ENCODE peak calls at places on chromosomes 12 and 14, in ten cellular contexts. A, O, S, U, I, L, H, F, G and Z are unnamed samples.

GRCh38 chr12:34389378-34390170 is 367.3 kb downstream of the ALG10 start:
- DNase-seq in I (no peak), S (no peak), U (peak; percentile 54), L (no peak), O (no peak), A (no peak), F (no peak), G (no peak), H (no peak), Z (no peak)

GRCh38 chr14:32469388-32470160 is 140.5 kb downstream of the AKAP6 start:
- DNase-seq in O (peak; percentile 72), F (no peak), S (no peak), H (peak; percentile 78), A (no peak), L (no peak), G (peak; percentile 34), U (no peak), I (peak; percentile 79), Z (no peak)

GRCh38 chr12:87679262-87679661 is 349.9 kb downstream of the C12orf50 start:
- DNase-seq in L (no peak), I (no peak), O (no peak), H (peak; percentile 41), S (no peak), F (no peak), G (no peak), U (no peak), A (no peak), Z (no peak)

GRCh38 chr14:51484491-51484890 is 167.2 kb upstream of the FRMD6 start:
- DNase-seq in S (no peak), A (no peak), U (no peak), G (no peak), I (peak; percentile 49), L (no peak), H (no peak), F (no peak), O (no peak), Z (no peak)

GRCh38 chr12:112283541-112283940 is 98.7 kb downstream of the HECTD4 start:
- DNase-seq in S (no peak), O (peak; percentile 13), U (no peak), L (no peak), H (no peak), A (no peak), I (peak; percentile 18), F (no peak), G (no peak), Z (no peak)

GRCh38 chr14:28407931-28408330 is 358.7 kb upstream of the FOXG1 start:
- DNase-seq in G (no peak), L (no peak), F (no peak), S (no peak), A (no peak), I (no peak), H (no peak), O (no peak), U (no peak), Z (no peak)

GRCh38 chr12:105378821-105379400 is 48.4 kb downstream of the C12orf75 start:
- DNase-seq in F (no peak), H (peak; percentile 12), G (no peak), S (no peak), O (no peak), I (peak; percentile 8), U (no peak), L (peak; percentile 9), A (peak; percentile 40), Z (no peak)

GRCh38 chr14:102668291-102668873 is 75.9 kb downstream of the RCOR1 start:
- DNase-seq in U (no peak), F (no peak), L (no peak), S (no peak), A (no peak), I (no peak), H (no peak), G (no peak), O (no peak), Z (no peak)

GRCh38 chr12:107521826-107522355 is 163.7 kb upstream of the PWP1 start:
- DNase-seq in A (no peak), G (no peak), U (no peak), L (no peak), I (no peak), O (no peak), F (no peak), S (no peak), H (no peak), Z (no peak)

GRCh38 chr12:69613351-69613750 is 2.6 kb upstream of the LRRC10 start:
- DNase-seq in I (no peak), O (no peak), H (no peak), G (no peak), S (no peak), F (no peak), L (no peak), U (no peak), A (no peak), Z (no peak)

GRCh38 chr12:6065131-6065871 is 59.2 kb downstream of the VWF start:
- DNase-seq in L (no peak), S (no peak), H (no peak), O (no peak), F (no peak), G (no peak), U (no peak), A (no peak), I (no peak), Z (no peak)

GRCh38 chr12:6059860-6060565 is 64.5 kb downstream of the VWF start:
- DNase-seq in A (no peak), G (no peak), S (no peak), F (no peak), H (no peak), L (no peak), I (no peak), U (no peak), O (no peak), Z (no peak)

GRCh38 chr12:6061661-6062060 is 62.8 kb downstream of the VWF start:
- DNase-seq in H (no peak), U (no peak), I (peak; percentile 81), L (no peak), G (no peak), O (no peak), S (no peak), F (no peak), A (no peak), Z (no peak)

GRCh38 chr12:6063379-6063735 is 61.1 kb downstream of the VWF start:
- DNase-seq in I (no peak), S (no peak), G (no peak), L (no peak), A (no peak), U (no peak), F (no peak), O (no peak), H (no peak), Z (no peak)

GRCh38 chr12:6062427-6063378 is 61.8 kb downstream of the VWF start:
- DNase-seq in H (peak; percentile 61), A (peak; percentile 76), G (peak; percentile 56), I (peak; percentile 58), U (peak; percentile 76), S (no peak), L (peak; percentile 58), F (no peak), O (no peak), Z (peak; percentile 73)
- TF ChIP-seq CTCF in H (peak; percentile 99), A (peak; percentile 94), G (peak; percentile 94), I (peak; percentile 99), U (peak; percentile 95), S (peak; percentile 96), L (peak; percentile 99), F (peak; percentile 85), O (peak; percentile 98), Z (peak; percentile 97)

GRCh38 chr12:82517808-82518207 is 159.5 kb downstream of the METTL25 start:
- DNase-seq in F (no peak), G (peak; percentile 7), O (no peak), I (no peak), U (no peak), S (no peak), L (no peak), A (peak; percentile 21), H (no peak), Z (no peak)
- TF ChIP-seq CTCF in F (no peak), G (no peak), O (no peak), I (no peak), U (no peak), S (no peak), L (no peak), A (no peak), H (no peak), Z (no peak)

GRCh38 chr12:47802312-47802711 is 17.4 kb downstream of the HDAC7 start:
- DNase-seq in I (no peak), A (no peak), U (no peak), S (no peak), O (no peak), G (no peak), F (no peak), L (no peak), H (no peak), Z (no peak)
- TF ChIP-seq CTCF in I (peak; percentile 51), A (no peak), U (peak; percentile 15), S (peak; percentile 42), O (peak; percentile 27), G (peak; percentile 24), F (no peak), L (peak; percentile 46), H (peak; percentile 30), Z (peak; percentile 48)

GRCh38 chr14:30873308-30874119 is 845 bp upstream of the COCH start:
- DNase-seq in F (no peak), A (no peak), U (no peak), H (no peak), I (no peak), O (no peak), L (no peak), G (no peak), S (no peak), Z (no peak)

GRCh38 chr14:30872602-30873001 is 1.8 kb upstream of the COCH start:
- DNase-seq in H (no peak), S (no peak), A (no peak), F (no peak), O (no peak), L (no peak), I (no peak), G (no peak), U (no peak), Z (no peak)

GRCh38 chr14:30864934-30865333 is 9.4 kb upstream of the COCH start:
- DNase-seq in G (no peak), U (no peak), O (no peak), F (no peak), S (no peak), I (no peak), A (no peak), L (no peak), H (no peak), Z (no peak)

GRCh38 chr14:30869525-30870150 is 4.7 kb upstream of the COCH start:
- DNase-seq in F (no peak), O (no peak), I (no peak), U (no peak), L (no peak), S (no peak), H (no peak), A (no peak), G (no peak), Z (no peak)

GRCh38 chr14:30868736-30869135 is 5.6 kb upstream of the COCH start:
- DNase-seq in A (no peak), S (no peak), O (no peak), I (no peak), L (no peak), U (no peak), F (no peak), H (no peak), G (no peak), Z (no peak)
- TF ChIP-seq CTCF in A (no peak), S (no peak), O (no peak), I (no peak), L (no peak), U (no peak), F (no peak), H (no peak), G (no peak), Z (no peak)